ENCODE peak calls at places on chromosomes 3 and 15, in five cellular contexts. E, F, R, K and W are unnamed samples.

GRCh38 chr3:159804726-159805410 is 183.8 kb upstream of the IL12A start:
- DNase-seq in E (peak), F (peak), R (no peak), K (peak), W (peak)

GRCh38 chr3:73094127-73094526 is 32.7 kb downstream of the EBLN2 start:
- DNase-seq in E (peak), F (no peak), K (no peak), R (peak), W (peak)

GRCh38 chr3:140249188-140249587 is 314.2 kb downstream of the CLSTN2 start:
- DNase-seq in F (no peak), E (no peak), K (no peak), R (no peak), W (no peak)

GRCh38 chr15:35596261-35596660 is 50.3 kb upstream of the DPH6 start:
- DNase-seq in K (no peak), F (no peak), E (no peak), R (no peak), W (no peak)

GRCh38 chr3:167657684-167658225 is 4.0 kb upstream of the WDR49 start:
- DNase-seq in F (no peak), R (no peak), E (no peak), K (no peak), W (no peak)

GRCh38 chr3:142897807-142898206 is 8.9 kb upstream of the PCOLCE2 start:
- DNase-seq in E (no peak), R (no peak), K (no peak), F (no peak), W (no peak)

GRCh38 chr3:4778119-4778518 is 201.1 kb upstream of the BHLHE40 start:
- DNase-seq in E (no peak), R (no peak), F (no peak), K (no peak), W (peak)

GRCh38 chr15:51016615-51017014 is 78.1 kb downstream of the TNFAIP8L3 start:
- DNase-seq in F (no peak), K (no peak), R (no peak), E (no peak), W (no peak)

GRCh38 chr15:64452988-64453688 is 7.2 kb upstream of the ZNF609 start:
- DNase-seq in E (no peak), K (peak), F (no peak), R (peak), W (no peak)

GRCh38 chr15:61700803-61701202 is 359.4 kb downstream of the VPS13C start:
- DNase-seq in R (peak), F (no peak), E (no peak), K (no peak), W (no peak)

GRCh38 chr3:129985113-129985512 is 10.6 kb downstream of the TRH start:
- DNase-seq in F (no peak), E (no peak), K (no peak), R (no peak), W (no peak)

GRCh38 chr3:101091489-101091888 is 98.3 kb upstream of the ABI3BP start:
- DNase-seq in R (no peak), K (no peak), E (peak), F (no peak), W (peak)

GRCh38 chr15:67915374-67916050 is 75.7 kb upstream of the RNU6-1 start:
- DNase-seq in K (peak), R (peak), F (no peak), E (peak), W (no peak)

GRCh38 chr3:154568064-154568463 is 138.1 kb upstream of the GPR149 start:
- DNase-seq in R (no peak), E (no peak), F (no peak), K (no peak), W (no peak)

GRCh38 chr3:170726976-170727661 is 141.2 kb upstream of the SLC7A14 start:
- DNase-seq in E (no peak), R (no peak), K (no peak), F (no peak), W (peak)

GRCh38 chr3:78977073-78977472 is 790.7 kb downstream of the ROBO1 start:
- DNase-seq in K (no peak), R (no peak), E (no peak), F (no peak), W (no peak)

GRCh38 chr3:78976200-78976599 is 791.6 kb downstream of the ROBO1 start:
- DNase-seq in K (no peak), R (no peak), E (no peak), F (no peak), W (no peak)

GRCh38 chr3:78979083-78979482 is 788.7 kb downstream of the ROBO1 start:
- DNase-seq in F (no peak), R (no peak), K (no peak), E (no peak), W (no peak)

GRCh38 chr3:78974181-78974770 is 793.5 kb downstream of the ROBO1 start:
- DNase-seq in E (no peak), F (no peak), K (no peak), R (no peak), W (peak)

GRCh38 chr3:78978037-78978436 is 789.8 kb downstream of the ROBO1 start:
- DNase-seq in F (no peak), K (no peak), E (peak), R (peak), W (peak)
- TF ChIP-seq CTCF in F (peak), K (no peak), E (peak), R (peak), W (peak)

GRCh38 chr3:172982731-172983364 is 158.2 kb downstream of the SPATA16 start:
- DNase-seq in E (no peak), K (no peak), F (no peak), R (no peak), W (no peak)
- TF ChIP-seq CTCF in E (no peak), K (no peak), F (peak), R (peak), W (no peak)

DNA sequence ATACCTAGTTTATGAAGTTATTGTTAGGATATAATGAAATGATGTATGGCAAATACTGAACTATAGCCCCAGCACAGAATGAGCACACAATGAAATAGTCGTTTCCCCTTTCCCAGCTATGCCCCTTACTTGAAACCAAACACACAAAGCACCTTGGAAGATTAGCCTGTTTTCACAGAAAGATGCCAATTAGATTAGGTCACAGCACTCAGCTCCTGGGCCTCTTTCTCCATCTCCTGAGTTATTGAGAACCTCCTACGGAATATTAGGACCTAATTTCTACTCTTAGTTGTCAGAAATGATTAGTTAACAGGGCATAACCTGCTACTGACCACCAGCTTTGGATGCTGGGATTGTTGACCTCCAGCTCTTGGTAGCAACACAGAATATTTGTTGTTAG is 269.4 kb upstream of the ROPN1 start:
- DNase-seq in F (no peak), R (no peak), K (no peak), E (no peak), W (peak)
- TF ChIP-seq CTCF in F (no peak), R (no peak), K (no peak), E (no peak), W (no peak)

GRCh38 chr3:187259171-187259570 is 32.4 kb downstream of the MASP1 start:
- DNase-seq in K (no peak), R (no peak), F (no peak), E (no peak), W (no peak)
- TF ChIP-seq CTCF in K (no peak), R (no peak), F (no peak), E (peak), W (no peak)

GRCh38 chr3:197450295-197450694 is 105.5 kb downstream of the BDH1 start:
- DNase-seq in F (no peak), E (no peak), K (no peak), R (no peak), W (no peak)

GRCh38 chr3:197458906-197459470 is 96.8 kb downstream of the BDH1 start:
- DNase-seq in E (no peak), R (no peak), F (no peak), K (no peak), W (no peak)

GRCh38 chr3:197458179-197458707 is 97.5 kb downstream of the BDH1 start:
- DNase-seq in E (peak), K (peak), R (no peak), F (no peak), W (peak)

GRCh38 chr3:197456271-197457091 is 99.3 kb downstream of the BDH1 start:
- DNase-seq in K (peak), R (no peak), F (peak), E (peak), W (peak)

DNA sequence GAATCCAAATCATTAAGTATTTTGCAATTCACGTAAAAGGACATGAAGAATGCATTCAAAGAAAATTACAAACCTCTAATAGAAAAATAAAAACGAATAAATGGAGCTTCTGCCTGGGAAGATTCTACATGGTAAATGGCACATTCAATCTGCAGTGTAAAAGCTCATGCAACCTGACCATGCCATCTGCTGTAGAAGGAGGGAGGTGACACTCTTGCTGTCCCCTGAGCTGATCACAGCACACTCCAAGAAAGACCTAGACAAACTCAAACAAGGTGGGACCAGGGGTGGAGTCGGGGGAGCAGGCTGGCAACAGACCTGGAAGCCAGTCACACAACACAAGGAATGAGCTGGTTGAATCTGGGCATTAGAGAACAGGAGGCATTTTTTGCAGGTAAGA is 101.8 kb downstream of the BDH1 start:
- DNase-seq in E (peak), F (no peak), R (peak), K (no peak), W (peak)
- TF ChIP-seq CTCF in E (peak), F (no peak), R (peak), K (peak), W (peak)

GRCh38 chr15:32030795-32031194 is 480 bp downstream of the CHRNA7 start:
- DNase-seq in F (no peak), K (peak), R (no peak), E (no peak), W (no peak)

GRCh38 chr15:32029862-32030781 is at the start of gene CHRNA7:
- DNase-seq in K (peak), R (no peak), F (peak), E (peak), W (peak)

GRCh38 chr15:32028921-32029320 is 1.4 kb upstream of the CHRNA7 start:
- DNase-seq in K (no peak), E (no peak), F (peak), R (no peak), W (no peak)

GRCh38 chr15:32033186-32033890 is 3.0 kb downstream of the CHRNA7 start:
- DNase-seq in E (no peak), K (no peak), R (peak), F (no peak), W (no peak)

GRCh38 chr15:32029409-32029861 is 880 bp upstream of the CHRNA7 start:
- DNase-seq in E (no peak), R (no peak), F (peak), K (peak), W (no peak)
- TF ChIP-seq CTCF in E (peak), R (peak), F (no peak), K (no peak), W (no peak)

GRCh38 chr3:178655488-178655887 is 119.3 kb downstream of the KCNMB2 start:
- DNase-seq in F (no peak), R (no peak), E (no peak), K (no peak), W (no peak)

GRCh38 chr3:178663572-178663971 is 127.3 kb downstream of the KCNMB2 start:
- DNase-seq in R (no peak), K (no peak), E (no peak), F (no peak), W (no peak)

DNA sequence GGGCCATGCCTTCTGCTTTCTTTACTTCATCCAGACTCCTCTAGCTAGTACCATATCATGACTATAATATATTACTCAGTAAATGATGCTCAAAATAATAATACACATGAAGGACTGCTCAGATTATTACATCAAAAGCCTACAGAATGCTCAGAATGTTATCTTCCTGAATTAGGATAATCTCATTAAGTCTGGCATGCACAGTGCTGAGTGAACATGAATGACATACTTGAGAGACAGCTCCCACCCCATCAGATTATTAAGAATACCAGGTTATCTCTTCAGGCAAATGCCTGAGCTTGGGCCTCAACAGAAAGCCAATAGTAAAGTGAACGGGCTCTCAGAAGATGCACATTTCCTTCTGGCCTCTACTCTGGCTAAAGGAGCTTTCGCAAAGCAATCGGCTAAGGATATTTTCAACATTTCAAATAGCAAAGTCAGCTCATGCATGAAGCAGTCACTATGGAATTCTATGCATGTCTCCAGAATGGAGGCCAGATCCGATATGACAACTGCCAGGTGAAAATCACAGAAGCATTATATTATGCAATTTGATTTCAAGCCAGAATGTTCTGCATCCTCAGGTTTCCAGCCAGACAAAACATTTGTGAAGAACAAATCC is 122.6 kb downstream of the KCNMB2 start:
- DNase-seq in E (no peak), K (no peak), R (no peak), F (no peak), W (no peak)
- TF ChIP-seq CTCF in E (no peak), K (no peak), R (no peak), F (no peak), W (no peak)